ENCODE peak calls at places on chromosomes 2 and 18, in four cellular contexts. One of them, this sample, is unnamed. For H3K9me2, the result is how much of the 10 kb centered on the place peaks cover.

GRCh38 chr2:120861576-120862191 is 126.0 kb downstream of the GLI2 start:
- DNase-seq in GM23338: no peak
- DNase-seq in HCT116: no peak
- DNase-seq in OCI-LY7: no peak
- DNase-seq in this sample: no peak

GRCh38 chr2:208183937-208184336 is 5.9 kb downstream of the C2orf80 start:
- DNase-seq in HCT116: no peak
- DNase-seq in OCI-LY7: no peak
- DNase-seq in GM23338: peak
- DNase-seq in this sample: no peak

GRCh38 chr2:128252501-128252900 is 66.2 kb downstream of the HS6ST1 start:
- DNase-seq in GM23338: no peak
- DNase-seq in HCT116: no peak
- DNase-seq in OCI-LY7: no peak
- DNase-seq in this sample: no peak

GRCh38 chr2:33136056-33136455 is 189.3 kb downstream of the LTBP1 start:
- DNase-seq in GM23338: no peak
- DNase-seq in HCT116: no peak
- DNase-seq in OCI-LY7: no peak
- DNase-seq in this sample: peak

GRCh38 chr2:16908671-16909070 is 243.0 kb upstream of the CYRIA start:
- DNase-seq in GM23338: no peak
- DNase-seq in HCT116: no peak
- DNase-seq in OCI-LY7: no peak
- DNase-seq in this sample: peak

GRCh38 chr2:239180526-239181073 is 220.2 kb downstream of the HDAC4 start:
- DNase-seq in GM23338: no peak
- DNase-seq in HCT116: no peak
- DNase-seq in OCI-LY7: no peak
- DNase-seq in this sample: no peak

GRCh38 chr2:178796079-178796677 is 11.0 kb downstream of the TTN start:
- DNase-seq in HCT116: peak
- DNase-seq in GM23338: peak
- DNase-seq in OCI-LY7: peak
- DNase-seq in this sample: peak

GRCh38 chr2:127049927-127050802 is 56.8 kb downstream of the BIN1 start:
- DNase-seq in GM23338: peak
- DNase-seq in OCI-LY7: peak
- DNase-seq in HCT116: no peak
- DNase-seq in this sample: peak

GRCh38 chr2:37878536-37878935 is 46.6 kb upstream of the RMDN2 start:
- DNase-seq in GM23338: no peak
- DNase-seq in HCT116: no peak
- DNase-seq in OCI-LY7: no peak
- DNase-seq in this sample: no peak

GRCh38 chr2:191350826-191351225 is 105.6 kb downstream of the MYO1B start:
- DNase-seq in OCI-LY7: no peak
- DNase-seq in GM23338: no peak
- DNase-seq in HCT116: no peak
- DNase-seq in this sample: peak

GRCh38 chr2:128474962-128475361 is 156.3 kb upstream of the HS6ST1 start:
- DNase-seq in HCT116: no peak
- DNase-seq in GM23338: no peak
- DNase-seq in OCI-LY7: no peak
- DNase-seq in this sample: no peak

GRCh38 chr2:15626967-15627366 is 35.3 kb downstream of the DDX1 start:
- DNase-seq in OCI-LY7: no peak
- DNase-seq in GM23338: no peak
- DNase-seq in HCT116: no peak
- DNase-seq in this sample: no peak

GRCh38 chr2:156476516-156477206 is 40.5 kb downstream of the GPD2 start:
- DNase-seq in HCT116: no peak
- DNase-seq in OCI-LY7: no peak
- DNase-seq in GM23338: no peak
- DNase-seq in this sample: peak

GRCh38 chr2:162919111-162919510 is 80.5 kb upstream of the KCNH7 start:
- DNase-seq in HCT116: no peak
- DNase-seq in GM23338: no peak
- DNase-seq in OCI-LY7: no peak
- DNase-seq in this sample: peak

GRCh38 chr2:145592362-145592761 is 1072.4 kb upstream of the ZEB2 start:
- DNase-seq in GM23338: peak
- DNase-seq in HCT116: no peak
- DNase-seq in OCI-LY7: no peak
- DNase-seq in this sample: peak

GRCh38 chr18:66510357-66511027 is 93.4 kb downstream of the CDH19 start:
- DNase-seq in HCT116: no peak
- DNase-seq in OCI-LY7: no peak
- DNase-seq in GM23338: no peak
- DNase-seq in this sample: no peak

GRCh38 chr2:230935132-230935435 is 10.0 kb upstream of the GPR55 start:
- DNase-seq in OCI-LY7: no peak
- DNase-seq in HCT116: no peak
- DNase-seq in GM23338: no peak
- DNase-seq in this sample: no peak

GRCh38 chr2:126797622-126798275 is 100.9 kb upstream of the TEX51 start:
- DNase-seq in OCI-LY7: no peak
- DNase-seq in GM23338: no peak
- DNase-seq in HCT116: no peak
- DNase-seq in this sample: no peak

GRCh38 chr18:66562279-66562678 is 41.6 kb downstream of the CDH19 start:
- DNase-seq in GM23338: no peak
- DNase-seq in HCT116: no peak
- DNase-seq in OCI-LY7: no peak
- DNase-seq in this sample: no peak

GRCh38 chr2:72134997-72135800 is 12.5 kb downstream of the CYP26B1 start:
- DNase-seq in OCI-LY7: no peak
- DNase-seq in HCT116: no peak
- DNase-seq in GM23338: no peak
- DNase-seq in this sample: no peak

GRCh38 chr2:60963176-60963575 is 54.3 kb upstream of the PEX13 start:
- DNase-seq in GM23338: no peak
- DNase-seq in OCI-LY7: no peak
- DNase-seq in HCT116: no peak
- DNase-seq in this sample: no peak

GRCh38 chr18:22439447-22439846 is 21.7 kb upstream of the CTAGE1 start:
- DNase-seq in GM23338: no peak
- DNase-seq in HCT116: no peak
- DNase-seq in OCI-LY7: no peak
- DNase-seq in this sample: peak

GRCh38 chr2:146873056-146873455 is 971.8 kb upstream of the ACVR2A start:
- DNase-seq in OCI-LY7: no peak
- DNase-seq in HCT116: no peak
- DNase-seq in GM23338: no peak
- DNase-seq in this sample: no peak

GRCh38 chr2:230018153-230018552 is 50.6 kb downstream of the SLC16A14 start:
- DNase-seq in GM23338: no peak
- DNase-seq in OCI-LY7: no peak
- DNase-seq in HCT116: no peak
- DNase-seq in this sample: peak

GRCh38 chr2:48978131-48978530 is 176.2 kb downstream of the FSHR start:
- DNase-seq in GM23338: no peak
- DNase-seq in OCI-LY7: no peak
- DNase-seq in HCT116: no peak
- DNase-seq in this sample: no peak

GRCh38 chr2:117801826-117802225 is 12.7 kb upstream of the DDX18 start:
- DNase-seq in HCT116: no peak
- DNase-seq in GM23338: no peak
- DNase-seq in OCI-LY7: no peak
- DNase-seq in this sample: peak

GRCh38 chr2:43634604-43635306 is 2.3 kb upstream of the PLEKHH2 start:
- DNase-seq in OCI-LY7: peak
- DNase-seq in GM23338: no peak
- DNase-seq in HCT116: no peak
- DNase-seq in this sample: peak

GRCh38 chr2:24892928-24893327 is 27.1 kb downstream of the ADCY3 start:
- DNase-seq in GM23338: no peak
- DNase-seq in HCT116: no peak
- DNase-seq in OCI-LY7: no peak
- DNase-seq in this sample: peak

GRCh38 chr2:85112906-85113625 is 20.1 kb upstream of the TCF7L1 start:
- DNase-seq in HCT116: no peak
- DNase-seq in GM23338: no peak
- DNase-seq in OCI-LY7: no peak
- DNase-seq in this sample: peak

GRCh38 chr2:163888591-163888990 is 152.8 kb upstream of the FIGN start:
- DNase-seq in GM23338: no peak
- DNase-seq in OCI-LY7: no peak
- DNase-seq in HCT116: no peak
- DNase-seq in this sample: no peak

GRCh38 chr2:72710418-72711152 is 115.2 kb downstream of the EXOC6B start:
- DNase-seq in GM23338: no peak
- DNase-seq in HCT116: no peak
- DNase-seq in OCI-LY7: no peak
- DNase-seq in this sample: no peak

GRCh38 chr2:200360364-200360763 is 53.9 kb downstream of the SPATS2L start:
- DNase-seq in GM23338: peak
- DNase-seq in HCT116: no peak
- DNase-seq in OCI-LY7: no peak
- DNase-seq in this sample: no peak

GRCh38 chr18:13872932-13873331 is 42.4 kb downstream of the MC2R start:
- DNase-seq in GM23338: peak
- DNase-seq in HCT116: no peak
- DNase-seq in OCI-LY7: no peak
- DNase-seq in this sample: no peak

GRCh38 chr18:13868501-13869271 is 44.7 kb downstream of the MC5R start:
- DNase-seq in GM23338: peak
- DNase-seq in HCT116: no peak
- DNase-seq in OCI-LY7: no peak
- DNase-seq in this sample: no peak

GRCh38 chr18:13874558-13874957 is 40.8 kb downstream of the MC2R start:
- DNase-seq in OCI-LY7: no peak
- DNase-seq in HCT116: no peak
- DNase-seq in GM23338: no peak
- DNase-seq in this sample: no peak

GRCh38 chr18:13872373-13872772 is 43.0 kb downstream of the MC2R start:
- DNase-seq in GM23338: no peak
- DNase-seq in OCI-LY7: no peak
- DNase-seq in HCT116: no peak
- DNase-seq in this sample: no peak

GRCh38 chr18:13871701-13872100 is 43.6 kb downstream of the MC2R start:
- DNase-seq in OCI-LY7: no peak
- DNase-seq in HCT116: no peak
- DNase-seq in GM23338: peak
- DNase-seq in this sample: no peak
- H3K9me2 ChIP-seq in OCI-LY7: under half
- H3K9me2 ChIP-seq in HCT116: under half
- H3K9me2 ChIP-seq in GM23338: under half
- H3K9me2 ChIP-seq in this sample: under half

GRCh38 chr18:26332991-26333390 is 106.7 kb downstream of the TAF4B start:
- DNase-seq in OCI-LY7: no peak
- DNase-seq in GM23338: no peak
- DNase-seq in HCT116: no peak
- DNase-seq in this sample: no peak
- H3K4me2 ChIP-seq in OCI-LY7: no peak
- H3K4me2 ChIP-seq in GM23338: no peak
- H3K4me2 ChIP-seq in HCT116: no peak
- H3K4me2 ChIP-seq in this sample: no peak

DNA sequence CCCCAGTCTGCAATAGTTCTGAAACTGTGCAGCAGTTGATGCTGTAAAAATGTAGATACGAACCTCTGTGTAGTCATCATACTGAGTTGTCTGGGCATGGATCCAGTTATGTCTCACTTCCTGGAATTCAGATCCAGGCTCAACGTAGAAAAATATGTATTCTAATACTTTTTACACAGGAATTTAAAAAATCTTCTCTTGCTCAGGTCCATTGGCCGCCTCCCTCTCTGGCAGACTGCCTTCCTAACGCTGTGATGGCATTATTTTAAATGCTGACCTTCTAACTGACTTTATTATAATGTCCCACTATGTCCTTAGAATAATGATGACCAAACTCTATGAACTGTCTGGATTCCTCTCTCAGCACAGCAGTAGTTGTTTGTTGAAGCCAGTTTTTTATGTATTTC is 119.6 kb downstream of the FEZ2 start:
- DNase-seq in GM23338: no peak
- DNase-seq in OCI-LY7: no peak
- DNase-seq in HCT116: peak
- DNase-seq in this sample: peak
- H2AFZ ChIP-seq in GM23338: no peak
- H2AFZ ChIP-seq in OCI-LY7: no peak
- H2AFZ ChIP-seq in HCT116: no peak
- H2AFZ ChIP-seq in this sample: no peak

DNA sequence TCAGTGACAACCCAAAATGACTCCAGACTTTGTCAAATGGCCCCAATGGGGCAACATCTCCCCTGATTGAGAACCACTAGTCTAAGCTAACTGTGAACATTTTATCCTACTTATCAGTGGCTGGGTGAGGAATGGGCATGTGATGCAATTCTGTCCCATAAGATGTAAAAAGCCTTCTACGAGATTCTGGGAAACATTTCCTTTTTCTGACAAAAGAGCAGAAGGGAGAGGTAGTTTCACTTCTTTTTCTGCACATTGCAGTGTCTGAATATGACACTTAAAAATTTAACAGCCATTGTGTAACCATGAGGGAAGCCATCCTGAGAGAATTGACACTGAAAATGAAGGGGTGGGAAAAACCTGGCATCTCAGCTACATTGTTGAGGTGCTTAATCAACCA is 17.3 kb upstream of the MARCHF4 start:
- DNase-seq in OCI-LY7: no peak
- DNase-seq in GM23338: no peak
- DNase-seq in HCT116: no peak
- DNase-seq in this sample: peak
- H3K9me2 ChIP-seq in OCI-LY7: under half
- H3K9me2 ChIP-seq in GM23338: under half
- H3K9me2 ChIP-seq in HCT116: under half
- H3K9me2 ChIP-seq in this sample: under half

DNA sequence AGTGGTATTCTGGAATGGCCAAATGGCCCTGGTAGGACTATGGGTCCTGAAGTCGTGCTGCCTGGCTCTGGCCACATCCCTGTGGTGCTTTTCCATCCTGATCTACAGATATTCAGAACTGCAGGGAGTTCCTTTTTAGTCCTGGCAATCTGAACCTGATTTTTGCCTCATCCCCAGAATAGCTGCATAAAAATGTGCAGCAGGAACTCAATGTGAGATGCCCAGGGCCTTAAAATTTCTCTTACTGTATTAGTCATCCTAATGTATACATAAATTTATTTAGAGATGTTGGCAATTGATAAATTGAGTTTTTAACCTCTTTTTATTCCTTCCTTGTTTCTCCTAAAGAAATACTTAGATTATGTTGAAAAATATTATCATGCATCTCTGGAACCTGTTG is 5.4 kb downstream of the SERPINB13 start:
- DNase-seq in HCT116: no peak
- DNase-seq in GM23338: no peak
- DNase-seq in OCI-LY7: no peak
- DNase-seq in this sample: no peak
- H3K4me2 ChIP-seq in HCT116: no peak
- H3K4me2 ChIP-seq in GM23338: no peak
- H3K4me2 ChIP-seq in OCI-LY7: no peak
- H3K4me2 ChIP-seq in this sample: peak